ENCODE peak calls at places on chromosomes 1 and 21, in seven cellular contexts. S is skeletal muscle cell, F is neural crest cell, X is sciatic nerve, Z is NAMALWA, V is G401, T is mucosa of descending colon. A is an unnamed sample.

GRCh38 chr1:180358649-180359048 is 128.6 kb downstream of the LHX4 start:
- DNase-seq in S (peak), X (no peak), T (peak), F (no peak), Z (no peak), V (peak), A (no peak)

GRCh38 chr21:21232320-21232719 is 234.1 kb downstream of the NCAM2 start:
- DNase-seq in X (no peak), T (no peak), V (no peak), F (no peak), Z (peak), S (peak), A (peak)

GRCh38 chr1:63423649-63424048 is 56.2 kb downstream of the ALG6 start:
- DNase-seq in Z (no peak), T (no peak), V (no peak), F (no peak), X (no peak), S (no peak), A (no peak)

GRCh38 chr21:42175110-42175710 is 43.7 kb upstream of the ABCG1 start:
- DNase-seq in X (no peak), S (no peak), F (no peak), V (no peak), T (no peak), Z (no peak), A (no peak)

GRCh38 chr1:178166625-178167024 is 72.7 kb downstream of the RASAL2 start:
- DNase-seq in Z (no peak), X (no peak), T (no peak), F (no peak), S (no peak), V (no peak), A (no peak)

GRCh38 chr21:46182548-46183336 is 1.5 kb downstream of the SPATC1L start:
- DNase-seq in T (peak), X (peak), Z (no peak), S (no peak), F (no peak), V (no peak), A (peak)

GRCh38 chr1:118081387-118081786 is 103.6 kb downstream of the SPAG17 start:
- DNase-seq in V (no peak), X (no peak), Z (peak), F (no peak), T (no peak), S (no peak), A (no peak)

GRCh38 chr1:200875416-200875815 is 2.6 kb downstream of the GPR25 start:
- DNase-seq in Z (no peak), T (no peak), S (no peak), F (no peak), V (no peak), X (no peak), A (no peak)

GRCh38 chr1:37945743-37946702 is 830 bp downstream of the INPP5B start:
- DNase-seq in X (peak), T (peak), Z (no peak), F (no peak), V (peak), S (peak), A (peak)

GRCh38 chr1:17128361-17128760 is 9.1 kb upstream of the PADI2 start:
- DNase-seq in S (peak), X (no peak), V (no peak), F (no peak), Z (peak), T (no peak), A (peak)

GRCh38 chr1:113429461-113430153 is 39.3 kb downstream of the MAGI3 start:
- DNase-seq in T (no peak), Z (no peak), F (no peak), V (no peak), X (no peak), S (no peak), A (no peak)